ENCODE peak calls at places on chromosome 21, in nine cellular contexts. K is Panc1; T is CD4-positive, alpha-beta memory T cell; P is mesenchymal stem cell; D is mesendoderm; N is pancreas; E is left ventricle myocardium inferior; I is spleen; Q is BE2C. O is an unnamed sample.

GRCh38 chr21:15208787-15209186 is 144.0 kb upstream of the NRIP1 start:
- DNase-seq in N (no peak), K (no peak), T (no peak), I (no peak), P (no peak), Q (no peak), E (no peak), D (no peak), O (peak)

GRCh38 chr21:37381883-37382585 is 15.5 kb downstream of the DYRK1A start:
- DNase-seq in K (no peak), E (no peak), N (no peak), T (no peak), D (no peak), Q (no peak), P (no peak), I (no peak), O (no peak)

GRCh38 chr21:20661221-20661620 is 337.0 kb upstream of the NCAM2 start:
- DNase-seq in I (no peak), K (no peak), T (no peak), E (no peak), D (no peak), P (no peak), N (no peak), Q (no peak), O (no peak)

GRCh38 chr21:39141502-39141901 is 41.7 kb downstream of the PSMG1 start:
- DNase-seq in E (no peak), D (no peak), P (peak), Q (no peak), I (no peak), T (no peak), N (no peak), K (no peak), O (peak)

GRCh38 chr21:27086630-27087029 is 119.7 kb upstream of the ADAMTS5 start:
- DNase-seq in Q (no peak), K (no peak), N (no peak), T (no peak), P (no peak), E (no peak), D (no peak), I (no peak), O (no peak)

GRCh38 chr21:35204850-35205564 is 155.9 kb upstream of the RUNX1 start:
- DNase-seq in T (peak), I (peak), E (peak), N (peak), D (peak), K (no peak), P (no peak), Q (no peak), O (peak)

GRCh38 chr21:38247738-38248509 is 8.9 kb upstream of the KCNJ15 start:
- DNase-seq in D (no peak), P (no peak), I (no peak), T (no peak), Q (no peak), E (no peak), N (no peak), K (no peak), O (no peak)

GRCh38 chr21:25362375-25363267 is 244.7 kb downstream of the MRPL39 start:
- DNase-seq in Q (no peak), N (no peak), I (peak), D (no peak), P (no peak), T (no peak), E (no peak), K (no peak), O (no peak)

GRCh38 chr21:24076179-24076578 is 1531.1 kb downstream of the MRPL39 start:
- DNase-seq in T (no peak), D (peak), N (no peak), Q (no peak), K (no peak), I (no peak), E (no peak), P (no peak), O (no peak)

GRCh38 chr21:26982767-26983166 is 15.9 kb upstream of the ADAMTS5 start:
- DNase-seq in K (no peak), P (no peak), I (no peak), T (no peak), D (no peak), N (no peak), E (no peak), Q (no peak), O (peak)

GRCh38 chr21:30831194-30831765 is 1.7 kb upstream of the KRTAP7-1 start:
- DNase-seq in I (no peak), T (peak), P (no peak), E (no peak), D (peak), N (no peak), K (no peak), Q (peak), O (no peak)

GRCh38 chr21:26469789-26470188 is 103.3 kb downstream of the CYYR1 start:
- DNase-seq in D (no peak), E (no peak), T (no peak), N (no peak), P (peak), K (peak), I (no peak), Q (no peak), O (peak)

GRCh38 chr21:34027727-34028461 is 45.5 kb upstream of the MRPS6 start:
- DNase-seq in E (no peak), I (no peak), T (no peak), Q (no peak), K (no peak), D (no peak), P (no peak), N (no peak), O (peak)

GRCh38 chr21:44836666-44837471 is 19.0 kb upstream of the SUMO3 start:
- DNase-seq in E (no peak), T (no peak), I (peak), N (no peak), P (peak), D (peak), Q (no peak), K (no peak), O (no peak)

GRCh38 chr21:38095220-38095619 is 161.6 kb upstream of the KCNJ15 start:
- DNase-seq in N (no peak), T (no peak), Q (no peak), K (no peak), I (no peak), D (no peak), P (no peak), E (no peak), O (peak)

GRCh38 chr21:33268736-33269441 is 2.7 kb downstream of the IL10RB start:
- DNase-seq in P (no peak), Q (peak), K (no peak), N (peak), T (peak), D (no peak), E (no peak), I (no peak), O (no peak)

GRCh38 chr21:26148071-26148470 is 22.5 kb downstream of the APP start:
- DNase-seq in P (peak), I (no peak), E (no peak), K (no peak), Q (no peak), T (peak), N (no peak), D (peak), O (peak)

GRCh38 chr21:36511484-36512227 is 31.7 kb upstream of the CLDN14 start:
- DNase-seq in E (no peak), K (no peak), I (no peak), T (no peak), Q (no peak), P (no peak), D (no peak), N (no peak), O (peak)

GRCh38 chr21:34865922-34866271 is 183.2 kb downstream of the RUNX1 start:
- DNase-seq in E (no peak), P (peak), N (no peak), K (no peak), D (peak), I (peak), Q (no peak), T (no peak), O (no peak)

GRCh38 chr21:39209334-39209688 is 26.1 kb upstream of the PSMG1 start:
- DNase-seq in K (no peak), I (no peak), E (no peak), N (no peak), P (no peak), T (no peak), D (no peak), Q (no peak), O (no peak)

GRCh38 chr21:33136898-33137502 is 67.1 kb downstream of the OLIG1 start:
- DNase-seq in N (no peak), Q (no peak), E (no peak), K (no peak), D (no peak), P (no peak), T (no peak), I (no peak), O (no peak)

GRCh38 chr21:34351786-34352241 is 12.0 kb upstream of the KCNE2 start:
- DNase-seq in T (peak), D (peak), N (no peak), E (peak), P (peak), K (no peak), I (no peak), Q (peak), O (no peak)

GRCh38 chr21:36004441-36004840 is 55.9 kb downstream of the SETD4 start:
- DNase-seq in K (no peak), I (no peak), T (no peak), N (no peak), E (no peak), P (no peak), D (no peak), Q (no peak), O (no peak)

GRCh38 chr21:45370575-45370974 is 34.4 kb upstream of the COL18A1 start:
- DNase-seq in D (no peak), I (no peak), P (no peak), N (peak), E (no peak), Q (no peak), K (no peak), T (no peak), O (no peak)

GRCh38 chr21:39452207-39452964 is 616 bp downstream of the SH3BGR start:
- DNase-seq in D (no peak), N (no peak), E (no peak), I (no peak), K (peak), Q (no peak), P (peak), T (no peak), O (peak)

GRCh38 chr21:28078126-28078525 is 914.6 kb downstream of the LTN1 start:
- DNase-seq in N (no peak), K (no peak), P (no peak), E (no peak), Q (no peak), T (no peak), D (no peak), I (no peak), O (no peak)

GRCh38 chr21:15841856-15842564 is 112.2 kb downstream of the USP25 start:
- DNase-seq in K (no peak), E (no peak), N (no peak), T (no peak), D (no peak), Q (no peak), P (peak), I (no peak), O (peak)

GRCh38 chr21:26814374-26814773 is 30.8 kb downstream of the ADAMTS1 start:
- DNase-seq in D (no peak), T (no peak), P (no peak), N (no peak), E (no peak), I (no peak), Q (no peak), K (no peak), O (no peak)

GRCh38 chr21:22871692-22872091 is 1873.5 kb downstream of the NCAM2 start:
- DNase-seq in K (no peak), N (no peak), Q (no peak), D (no peak), E (no peak), T (no peak), I (no peak), P (no peak), O (no peak)

GRCh38 chr21:45423201-45423955 is 18.4 kb downstream of the COL18A1 start:
- DNase-seq in I (peak), D (no peak), P (no peak), E (peak), K (no peak), N (peak), T (no peak), Q (no peak), O (no peak)

GRCh38 chr21:32463889-32464300 is 51.4 kb downstream of the EVA1C start:
- DNase-seq in T (no peak), E (no peak), N (no peak), I (no peak), D (no peak), K (peak), Q (no peak), P (no peak), O (peak)

GRCh38 chr21:34874689-34875513 is 174.2 kb downstream of the RUNX1 start:
- DNase-seq in K (no peak), D (no peak), T (no peak), I (no peak), P (peak), E (no peak), N (no peak), Q (no peak), O (no peak)

GRCh38 chr21:28142692-28143091 is 850.0 kb downstream of the LTN1 start:
- DNase-seq in K (no peak), T (no peak), E (no peak), I (no peak), P (peak), N (no peak), Q (no peak), D (no peak), O (peak)

GRCh38 chr21:35529141-35529863 is 480.2 kb upstream of the RUNX1 start:
- DNase-seq in I (no peak), P (peak), Q (no peak), E (no peak), D (no peak), K (no peak), N (no peak), T (peak), O (no peak)

GRCh38 chr21:36893581-36893980 is 72.9 kb downstream of the HLCS start:
- DNase-seq in D (no peak), E (no peak), Q (no peak), I (no peak), T (no peak), P (no peak), K (no peak), N (no peak), O (no peak)

GRCh38 chr21:16509466-16509865 is 779.7 kb downstream of the USP25 start:
- DNase-seq in D (no peak), T (no peak), N (no peak), Q (no peak), K (no peak), P (no peak), I (no peak), E (no peak), O (peak)

GRCh38 chr21:14995695-14996490 is 68.9 kb downstream of the NRIP1 start:
- DNase-seq in Q (no peak), N (no peak), K (no peak), T (no peak), E (no peak), I (no peak), P (peak), D (peak), O (peak)

GRCh38 chr21:45073301-45074047 is 906 bp upstream of the ADARB1 start:
- DNase-seq in D (no peak), K (no peak), N (peak), E (no peak), I (peak), T (no peak), P (peak), Q (peak), O (no peak)

GRCh38 chr21:32328595-32328994 is 29.9 kb downstream of the MRAP start:
- DNase-seq in D (no peak), P (peak), E (no peak), T (no peak), Q (no peak), N (no peak), I (no peak), K (no peak), O (peak)

GRCh38 chr21:34243562-34243961 is 120.2 kb upstream of the KCNE2 start:
- DNase-seq in D (peak), K (peak), Q (peak), E (no peak), N (no peak), P (peak), I (no peak), T (peak), O (peak)

GRCh38 chr21:43812139-43812821 is 22.9 kb downstream of the RRP1 start:
- DNase-seq in T (no peak), I (no peak), Q (no peak), K (no peak), E (no peak), D (no peak), N (peak), P (no peak), O (no peak)
- H3K4me3 ChIP-seq in T (no peak), I (no peak), Q (peak), K (peak), E (peak), D (no peak), N (no peak), P (no peak), O (no peak)

GRCh38 chr21:43717166-43717853 is 1.6 kb upstream of the PDXK start:
- DNase-seq in K (no peak), E (no peak), N (peak), I (no peak), P (no peak), Q (no peak), T (no peak), D (no peak), O (no peak)

GRCh38 chr21:43708745-43709381 is 10.1 kb upstream of the PDXK start:
- DNase-seq in T (no peak), I (no peak), P (no peak), K (no peak), D (no peak), N (peak), Q (no peak), E (no peak), O (no peak)

GRCh38 chr21:43707462-43707861 is 11.5 kb upstream of the PDXK start:
- DNase-seq in N (peak), P (no peak), T (no peak), Q (no peak), I (no peak), E (no peak), K (no peak), D (no peak), O (no peak)

GRCh38 chr21:43716376-43717165 is 2.4 kb upstream of the PDXK start:
- DNase-seq in N (no peak), T (no peak), D (no peak), P (peak), K (no peak), Q (no peak), I (no peak), E (no peak), O (no peak)

GRCh38 chr21:43712268-43712942 is 6.5 kb upstream of the PDXK start:
- DNase-seq in Q (no peak), D (peak), T (no peak), N (peak), P (peak), I (no peak), K (no peak), E (no peak), O (no peak)
- H3K4me3 ChIP-seq in Q (no peak), D (no peak), T (no peak), N (no peak), P (no peak), I (no peak), K (peak), E (no peak), O (no peak)

GRCh38 chr21:18553786-18554185 is 150.2 kb upstream of the TMPRSS15 start:
- DNase-seq in Q (no peak), D (no peak), K (no peak), T (no peak), E (no peak), I (no peak), P (no peak), N (no peak), O (no peak)
- H3K4me3 ChIP-seq in Q (no peak), D (no peak), K (no peak), T (no peak), E (no peak), I (no peak), P (no peak), N (no peak), O (no peak)

GRCh38 chr21:42635848-42636534 is 17.4 kb upstream of the PDE9A start:
- DNase-seq in T (no peak), K (no peak), N (no peak), P (no peak), I (peak), E (no peak), Q (no peak), D (no peak), O (peak)
- H3K4me3 ChIP-seq in T (no peak), K (no peak), N (no peak), P (no peak), I (no peak), E (no peak), Q (no peak), D (no peak), O (no peak)

GRCh38 chr21:42234026-42234425 is 15.1 kb downstream of the ABCG1 start:
- DNase-seq in T (no peak), E (no peak), Q (no peak), D (peak), I (peak), P (no peak), K (no peak), N (no peak), O (no peak)
- H3K4me3 ChIP-seq in T (no peak), E (peak), Q (peak), D (no peak), I (peak), P (no peak), K (peak), N (no peak), O (no peak)

GRCh38 chr21:46424062-46424591 is 34.6 kb upstream of the DIP2A start:
- DNase-seq in T (peak), E (no peak), N (no peak), K (no peak), D (peak), I (peak), Q (no peak), P (no peak), O (no peak)
- H3K4me3 ChIP-seq in T (no peak), E (no peak), N (no peak), K (no peak), D (no peak), I (no peak), Q (no peak), P (no peak), O (no peak)

GRCh38 chr21:29302340-29302991 is 3.7 kb downstream of the BACH1 start:
- DNase-seq in P (peak), E (no peak), N (no peak), Q (no peak), K (no peak), T (no peak), D (no peak), I (no peak), O (peak)

GRCh38 chr21:29305068-29305467 is 6.3 kb downstream of the BACH1 start:
- DNase-seq in T (no peak), N (no peak), K (no peak), Q (no peak), I (no peak), D (no peak), E (no peak), P (no peak), O (no peak)

GRCh38 chr21:29303301-29303700 is 4.6 kb downstream of the BACH1 start:
- DNase-seq in D (no peak), P (no peak), K (no peak), T (no peak), I (no peak), N (no peak), Q (no peak), E (no peak), O (no peak)

GRCh38 chr21:29305561-29305960 is 6.8 kb downstream of the BACH1 start:
- DNase-seq in I (no peak), N (no peak), T (no peak), E (no peak), D (no peak), Q (no peak), K (no peak), P (no peak), O (no peak)

GRCh38 chr21:29304577-29304976 is 5.9 kb downstream of the BACH1 start:
- DNase-seq in I (no peak), Q (no peak), D (no peak), N (no peak), E (no peak), P (no peak), K (no peak), T (no peak), O (no peak)
- H3K4me3 ChIP-seq in I (no peak), Q (no peak), D (no peak), N (no peak), E (no peak), P (no peak), K (no peak), T (no peak), O (no peak)

O was measured in foreskin fibroblast.